ENCODE peak calls at places on chromosomes 2 and 18, in nine cellular contexts. One of them, this sample, is unnamed.
A peak's percentile ranks its signal among the peaks of the same experiment; 100 is the strongest.

GRCh38 chr2:237708491-237708890 is 81.1 kb downstream of the LRRFIP1 start:
- DNase-seq in A549: no peak
- DNase-seq in BJ: no peak
- DNase-seq in left ventricle myocardium inferior: no peak
- DNase-seq in mucosa of descending colon: no peak
- DNase-seq in epithelial cell of esophagus: no peak
- DNase-seq in HepG2: no peak
- DNase-seq in NB4: no peak
- DNase-seq in GM23248: no peak
- DNase-seq in this sample: no peak

GRCh38 chr18:39462436-39462835 is 1896.8 kb upstream of the CELF4 start:
- DNase-seq in A549: no peak
- DNase-seq in BJ: no peak
- DNase-seq in left ventricle myocardium inferior: no peak
- DNase-seq in mucosa of descending colon: no peak
- DNase-seq in epithelial cell of esophagus: peak; percentile 88
- DNase-seq in HepG2: no peak
- DNase-seq in NB4: no peak
- DNase-seq in GM23248: peak; percentile 83
- DNase-seq in this sample: no peak

GRCh38 chr2:169480079-169480465 is 778 bp downstream of the BBS5 start:
- DNase-seq in A549: no peak
- DNase-seq in BJ: no peak
- DNase-seq in left ventricle myocardium inferior: no peak
- DNase-seq in mucosa of descending colon: no peak
- DNase-seq in epithelial cell of esophagus: peak; percentile 18
- DNase-seq in HepG2: no peak
- DNase-seq in NB4: no peak
- DNase-seq in GM23248: peak; percentile 61
- DNase-seq in this sample: no peak

GRCh38 chr2:157644776-157645175 is 16.1 kb upstream of the ACVR1C start:
- DNase-seq in A549: no peak
- DNase-seq in BJ: no peak
- DNase-seq in left ventricle myocardium inferior: no peak
- DNase-seq in mucosa of descending colon: no peak
- DNase-seq in epithelial cell of esophagus: no peak
- DNase-seq in HepG2: no peak
- DNase-seq in NB4: no peak
- DNase-seq in GM23248: no peak
- DNase-seq in this sample: no peak

GRCh38 chr2:41847744-41848441 is 199.9 kb upstream of the PKDCC start:
- DNase-seq in A549: no peak
- DNase-seq in BJ: no peak
- DNase-seq in left ventricle myocardium inferior: no peak
- DNase-seq in mucosa of descending colon: no peak
- DNase-seq in epithelial cell of esophagus: peak; percentile 90
- DNase-seq in HepG2: peak; percentile 96
- DNase-seq in NB4: no peak
- DNase-seq in GM23248: peak; percentile 64
- DNase-seq in this sample: no peak

GRCh38 chr2:220277445-220277960 is 650.1 kb downstream of the SLC4A3 start:
- DNase-seq in A549: peak; percentile 71
- DNase-seq in BJ: peak; percentile 83
- DNase-seq in left ventricle myocardium inferior: peak; percentile 50
- DNase-seq in mucosa of descending colon: no peak
- DNase-seq in epithelial cell of esophagus: peak; percentile 94
- DNase-seq in HepG2: no peak
- DNase-seq in NB4: no peak
- DNase-seq in GM23248: peak; percentile 94
- DNase-seq in this sample: peak; percentile 76

GRCh38 chr2:30197570-30197969 is 33.8 kb upstream of the LBH start:
- DNase-seq in A549: no peak
- DNase-seq in BJ: no peak
- DNase-seq in left ventricle myocardium inferior: no peak
- DNase-seq in mucosa of descending colon: no peak
- DNase-seq in epithelial cell of esophagus: no peak
- DNase-seq in HepG2: no peak
- DNase-seq in NB4: no peak
- DNase-seq in GM23248: no peak
- DNase-seq in this sample: no peak

GRCh38 chr2:60554649-60555065 is 1.2 kb upstream of the BCL11A start:
- DNase-seq in A549: no peak
- DNase-seq in BJ: no peak
- DNase-seq in left ventricle myocardium inferior: no peak
- DNase-seq in mucosa of descending colon: peak; percentile 65
- DNase-seq in epithelial cell of esophagus: no peak
- DNase-seq in HepG2: no peak
- DNase-seq in NB4: no peak
- DNase-seq in GM23248: no peak
- DNase-seq in this sample: no peak

GRCh38 chr2:146324954-146325353 is 1519.9 kb upstream of the ACVR2A start:
- DNase-seq in A549: no peak
- DNase-seq in BJ: peak; percentile 35
- DNase-seq in left ventricle myocardium inferior: no peak
- DNase-seq in mucosa of descending colon: no peak
- DNase-seq in epithelial cell of esophagus: peak; percentile 76
- DNase-seq in HepG2: no peak
- DNase-seq in NB4: no peak
- DNase-seq in GM23248: peak; percentile 72
- DNase-seq in this sample: peak; percentile 23

GRCh38 chr2:218569661-218570500 is 1.2 kb downstream of the CNOT9 start:
- DNase-seq in A549: no peak
- DNase-seq in BJ: no peak
- DNase-seq in left ventricle myocardium inferior: peak; percentile 31
- DNase-seq in mucosa of descending colon: no peak
- DNase-seq in epithelial cell of esophagus: peak; percentile 33
- DNase-seq in HepG2: peak; percentile 34
- DNase-seq in NB4: peak; percentile 30
- DNase-seq in GM23248: peak; percentile 75
- DNase-seq in this sample: no peak

GRCh38 chr2:133390151-133390550 is 178.1 kb downstream of the NCKAP5 start:
- DNase-seq in A549: no peak
- DNase-seq in BJ: peak; percentile 61
- DNase-seq in left ventricle myocardium inferior: no peak
- DNase-seq in mucosa of descending colon: no peak
- DNase-seq in epithelial cell of esophagus: peak; percentile 81
- DNase-seq in HepG2: no peak
- DNase-seq in NB4: no peak
- DNase-seq in GM23248: peak; percentile 79
- DNase-seq in this sample: peak; percentile 65

GRCh38 chr2:109663721-109664120 is 49.6 kb downstream of the SOWAHC start:
- DNase-seq in A549: no peak
- DNase-seq in BJ: peak; percentile 17
- DNase-seq in left ventricle myocardium inferior: peak; percentile 53
- DNase-seq in mucosa of descending colon: no peak
- DNase-seq in epithelial cell of esophagus: peak; percentile 95
- DNase-seq in HepG2: peak; percentile 52
- DNase-seq in NB4: no peak
- DNase-seq in GM23248: peak; percentile 91
- DNase-seq in this sample: no peak

GRCh38 chr2:99485411-99485810 is 4.4 kb downstream of the REV1 start:
- DNase-seq in A549: no peak
- DNase-seq in BJ: no peak
- DNase-seq in left ventricle myocardium inferior: no peak
- DNase-seq in mucosa of descending colon: no peak
- DNase-seq in epithelial cell of esophagus: no peak
- DNase-seq in HepG2: no peak
- DNase-seq in NB4: peak; percentile 17
- DNase-seq in GM23248: no peak
- DNase-seq in this sample: no peak

GRCh38 chr2:27690052-27690451 is 26.4 kb downstream of the SLC4A1AP start:
- DNase-seq in A549: no peak
- DNase-seq in BJ: no peak
- DNase-seq in left ventricle myocardium inferior: no peak
- DNase-seq in mucosa of descending colon: no peak
- DNase-seq in epithelial cell of esophagus: peak; percentile 24
- DNase-seq in HepG2: no peak
- DNase-seq in NB4: no peak
- DNase-seq in GM23248: no peak
- DNase-seq in this sample: no peak

GRCh38 chr2:11498543-11499034 is 32.6 kb upstream of the E2F6 start:
- DNase-seq in A549: no peak
- DNase-seq in BJ: no peak
- DNase-seq in left ventricle myocardium inferior: peak; percentile 89
- DNase-seq in mucosa of descending colon: peak; percentile 65
- DNase-seq in epithelial cell of esophagus: no peak
- DNase-seq in HepG2: peak; percentile 80
- DNase-seq in NB4: no peak
- DNase-seq in GM23248: peak; percentile 28
- DNase-seq in this sample: no peak

DNA sequence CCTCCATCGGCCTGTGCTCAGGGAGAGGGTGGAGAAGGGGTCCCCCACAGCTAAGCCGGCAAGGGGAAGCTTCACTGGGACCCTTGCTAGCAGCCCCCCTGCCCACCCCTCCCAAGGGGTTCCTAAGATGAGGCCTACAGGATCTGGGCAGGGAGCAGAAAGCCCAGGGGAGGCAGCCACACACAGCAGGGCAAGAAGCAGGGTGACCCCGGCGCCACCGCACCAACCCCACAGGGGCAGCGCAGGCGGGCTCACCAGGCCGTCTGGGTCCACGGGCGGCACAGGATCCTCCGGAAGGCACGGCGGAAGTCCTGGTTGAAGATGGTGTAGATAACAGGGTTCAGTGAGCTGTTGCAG is 1.8 kb downstream of the ADRA2B start:
- DNase-seq in A549: no peak
- DNase-seq in BJ: no peak
- DNase-seq in left ventricle myocardium inferior: peak; percentile 15
- DNase-seq in mucosa of descending colon: peak; percentile 31
- DNase-seq in epithelial cell of esophagus: no peak
- DNase-seq in HepG2: no peak
- DNase-seq in NB4: peak; percentile 30
- DNase-seq in GM23248: no peak
- DNase-seq in this sample: no peak
- H3K4me3 ChIP-seq in A549: no peak overlapping the region
- H3K4me3 ChIP-seq in BJ: no peak overlapping the region
- H3K4me3 ChIP-seq in left ventricle myocardium inferior: peak overlapping the region; percentile 79
- H3K4me3 ChIP-seq in mucosa of descending colon: no peak overlapping the region
- H3K4me3 ChIP-seq in epithelial cell of esophagus: no peak overlapping the region
- H3K4me3 ChIP-seq in HepG2: no peak overlapping the region
- H3K4me3 ChIP-seq in NB4: no peak overlapping the region
- H3K4me3 ChIP-seq in GM23248: no peak overlapping the region
- H3K4me3 ChIP-seq in this sample: no peak overlapping the region

GRCh38 chr18:2848879-2849254 is 2.1 kb downstream of the EMILIN2 start:
- DNase-seq in A549: no peak
- DNase-seq in BJ: no peak
- DNase-seq in left ventricle myocardium inferior: no peak
- DNase-seq in mucosa of descending colon: no peak
- DNase-seq in epithelial cell of esophagus: no peak
- DNase-seq in HepG2: no peak
- DNase-seq in NB4: no peak
- DNase-seq in GM23248: no peak
- DNase-seq in this sample: no peak
- H3K4me3 ChIP-seq in A549: no peak overlapping the region
- H3K4me3 ChIP-seq in BJ: no peak overlapping the region
- H3K4me3 ChIP-seq in left ventricle myocardium inferior: peak overlapping the region; percentile 75
- H3K4me3 ChIP-seq in mucosa of descending colon: no peak overlapping the region
- H3K4me3 ChIP-seq in epithelial cell of esophagus: no peak overlapping the region
- H3K4me3 ChIP-seq in HepG2: no peak overlapping the region
- H3K4me3 ChIP-seq in NB4: peak overlapping the region; percentile 73
- H3K4me3 ChIP-seq in GM23248: peak overlapping the region; percentile 82
- H3K4me3 ChIP-seq in this sample: peak overlapping the region; percentile 31

GRCh38 chr18:13576598-13576997 is 149.8 kb downstream of the FAM210A start:
- DNase-seq in A549: no peak
- DNase-seq in BJ: no peak
- DNase-seq in left ventricle myocardium inferior: no peak
- DNase-seq in mucosa of descending colon: no peak
- DNase-seq in epithelial cell of esophagus: no peak
- DNase-seq in HepG2: no peak
- DNase-seq in NB4: no peak
- DNase-seq in GM23248: no peak
- DNase-seq in this sample: no peak

GRCh38 chr18:13577091-13577697 is 149.2 kb downstream of the FAM210A start:
- DNase-seq in A549: no peak
- DNase-seq in BJ: peak; percentile 6
- DNase-seq in left ventricle myocardium inferior: no peak
- DNase-seq in mucosa of descending colon: no peak
- DNase-seq in epithelial cell of esophagus: no peak
- DNase-seq in HepG2: no peak
- DNase-seq in NB4: peak; percentile 76
- DNase-seq in GM23248: peak; percentile 75
- DNase-seq in this sample: peak; percentile 3

GRCh38 chr18:13580351-13580750 is 146.0 kb downstream of the FAM210A start:
- DNase-seq in A549: no peak
- DNase-seq in BJ: no peak
- DNase-seq in left ventricle myocardium inferior: no peak
- DNase-seq in mucosa of descending colon: no peak
- DNase-seq in epithelial cell of esophagus: no peak
- DNase-seq in HepG2: no peak
- DNase-seq in NB4: no peak
- DNase-seq in GM23248: no peak
- DNase-seq in this sample: no peak

GRCh38 chr18:13579874-13580273 is 146.5 kb downstream of the FAM210A start:
- DNase-seq in A549: no peak
- DNase-seq in BJ: no peak
- DNase-seq in left ventricle myocardium inferior: no peak
- DNase-seq in mucosa of descending colon: no peak
- DNase-seq in epithelial cell of esophagus: no peak
- DNase-seq in HepG2: no peak
- DNase-seq in NB4: no peak
- DNase-seq in GM23248: no peak
- DNase-seq in this sample: no peak

GRCh38 chr18:13578400-13578799 is 148.0 kb downstream of the FAM210A start:
- DNase-seq in A549: no peak
- DNase-seq in BJ: no peak
- DNase-seq in left ventricle myocardium inferior: no peak
- DNase-seq in mucosa of descending colon: no peak
- DNase-seq in epithelial cell of esophagus: no peak
- DNase-seq in HepG2: no peak
- DNase-seq in NB4: no peak
- DNase-seq in GM23248: no peak
- DNase-seq in this sample: no peak
- H3K4me3 ChIP-seq in A549: no peak overlapping the region
- H3K4me3 ChIP-seq in BJ: no peak overlapping the region
- H3K4me3 ChIP-seq in left ventricle myocardium inferior: no peak overlapping the region
- H3K4me3 ChIP-seq in mucosa of descending colon: no peak overlapping the region
- H3K4me3 ChIP-seq in epithelial cell of esophagus: no peak overlapping the region
- H3K4me3 ChIP-seq in HepG2: no peak overlapping the region
- H3K4me3 ChIP-seq in NB4: no peak overlapping the region
- H3K4me3 ChIP-seq in GM23248: no peak overlapping the region
- H3K4me3 ChIP-seq in this sample: no peak overlapping the region

DNA sequence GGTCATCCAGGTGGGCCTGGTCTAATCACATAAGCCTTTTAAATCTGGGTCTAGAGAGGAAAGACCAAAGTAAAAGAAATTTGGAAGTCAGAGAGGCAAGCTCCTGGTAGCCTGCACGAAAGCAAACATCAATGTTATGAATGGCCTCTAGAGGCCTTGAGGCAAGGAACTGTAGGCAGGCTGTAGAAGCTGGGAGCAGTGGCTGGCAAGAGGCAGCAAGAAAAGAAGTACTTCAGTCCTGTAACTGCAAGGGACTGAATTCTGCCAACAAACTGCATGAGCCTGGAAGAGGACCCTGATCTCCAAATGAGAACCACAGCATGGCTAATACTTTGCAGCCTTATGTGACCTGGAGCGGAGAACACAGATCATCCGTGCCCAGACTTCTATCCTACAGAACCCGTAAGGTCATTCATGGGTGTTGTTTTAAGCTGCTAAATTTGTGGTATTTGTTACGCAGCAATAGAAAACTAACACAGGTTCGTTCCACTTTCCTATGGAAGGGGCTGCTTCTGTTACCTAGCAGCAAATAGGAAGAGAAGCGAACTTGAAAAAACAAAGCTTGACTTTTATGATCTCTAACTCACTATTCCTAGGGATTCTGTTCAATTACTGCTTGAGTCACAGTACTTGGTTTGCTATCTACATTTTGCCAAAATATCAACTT is 1.2 kb downstream of the IMMT start:
- DNase-seq in A549: no peak
- DNase-seq in BJ: no peak
- DNase-seq in left ventricle myocardium inferior: no peak
- DNase-seq in mucosa of descending colon: no peak
- DNase-seq in epithelial cell of esophagus: peak; percentile 28
- DNase-seq in HepG2: peak; percentile 54
- DNase-seq in NB4: peak; percentile 37
- DNase-seq in GM23248: peak; percentile 57
- DNase-seq in this sample: no peak
- H3K4me3 ChIP-seq in A549: peak overlapping the region; percentile 69
- H3K4me3 ChIP-seq in BJ: peak overlapping the region; percentile 98
- H3K4me3 ChIP-seq in left ventricle myocardium inferior: peak overlapping the region; percentile 97
- H3K4me3 ChIP-seq in mucosa of descending colon: peak overlapping the region; percentile 54
- H3K4me3 ChIP-seq in epithelial cell of esophagus: peak overlapping the region; percentile 88
- H3K4me3 ChIP-seq in HepG2: peak overlapping the region; percentile 96
- H3K4me3 ChIP-seq in NB4: peak overlapping the region; percentile 92
- H3K4me3 ChIP-seq in GM23248: peak overlapping the region; percentile 96
- H3K4me3 ChIP-seq in this sample: peak overlapping the region; percentile 100